ENCODE peak calls at places on chromosomes 5 and 9, in four cellular contexts. D is AG04450, V is brain microvascular endothelial cell, O is tibial nerve. I is an unnamed sample.

GRCh38 chr5:7897014-7897600 is 28.2 kb downstream of the MTRR start:
- DNase-seq in D (no peak), V (peak), O (no peak), I (no peak)

GRCh38 chr9:135336722-135337490 is 142.7 kb upstream of the PPP1R26 start:
- DNase-seq in D (no peak), V (no peak), O (no peak), I (no peak)

GRCh38 chr5:58497956-58498942 is 7.0 kb downstream of the GAPT start:
- DNase-seq in D (peak), V (peak), O (no peak), I (no peak)

GRCh38 chr9:35538361-35539234 is 48.7 kb downstream of the RUSC2 start:
- DNase-seq in D (no peak), V (peak), O (peak), I (no peak)

GRCh38 chr5:132027027-132027426 is 15.6 kb upstream of the ACSL6 start:
- DNase-seq in D (no peak), V (no peak), O (no peak), I (no peak)

GRCh38 chr5:133686566-133686965 is 74.2 kb upstream of the FSTL4 start:
- DNase-seq in D (no peak), V (no peak), O (no peak), I (no peak)

GRCh38 chr5:87770601-87771121 is 357.9 kb upstream of the CCNH start:
- DNase-seq in D (no peak), V (no peak), O (no peak), I (no peak)

GRCh38 chr9:17776735-17777134 is 197.9 kb downstream of the SH3GL2 start:
- DNase-seq in D (no peak), V (no peak), O (no peak), I (no peak)

GRCh38 chr5:1633605-1634336 is 110.0 kb upstream of the LPCAT1 start:
- DNase-seq in D (no peak), V (peak), O (peak), I (no peak)

GRCh38 chr9:98808411-98808815 is 943 bp downstream of the GALNT12 start:
- DNase-seq in D (no peak), V (no peak), O (no peak), I (no peak)

GRCh38 chr9:98807070-98807810 is at the start of gene GALNT12:
- DNase-seq in D (no peak), V (no peak), O (no peak), I (no peak)

GRCh38 chr9:98805506-98806272 is 1.8 kb upstream of the GALNT12 start:
- DNase-seq in D (peak), V (peak), O (no peak), I (peak)

GRCh38 chr9:98807811-98808195 is 333 bp downstream of the GALNT12 start:
- DNase-seq in D (no peak), V (no peak), O (no peak), I (no peak)

GRCh38 chr9:98806394-98807069 is 938 bp upstream of the GALNT12 start:
- DNase-seq in D (no peak), V (no peak), O (no peak), I (no peak)
- H3K4me3 ChIP-seq in D (no peak), V (no peak), O (no peak), I (no peak)

GRCh38 chr9:120931278-120932085 is 4.9 kb upstream of the TRAF1 start:
- DNase-seq in D (no peak), V (no peak), O (no peak), I (no peak)
- H3K4me3 ChIP-seq in D (no peak), V (no peak), O (no peak), I (no peak)

GRCh38 chr9:92807031-92807756 is 42.6 kb upstream of the BICD2 start:
- DNase-seq in D (no peak), V (no peak), O (no peak), I (no peak)
- H3K4me3 ChIP-seq in D (no peak), V (no peak), O (no peak), I (no peak)

GRCh38 chr9:114856210-114856941 is 50.5 kb upstream of the TNFSF15 start:
- DNase-seq in D (peak), V (peak), O (no peak), I (peak)
- H3K4me3 ChIP-seq in D (no peak), V (no peak), O (no peak), I (no peak)

GRCh38 chr9:121652838-121653231 is 1.4 kb downstream of the DAB2IP start:
- DNase-seq in D (no peak), V (no peak), O (no peak), I (no peak)
- H3K4me3 ChIP-seq in D (peak), V (no peak), O (peak), I (no peak)

DNA sequence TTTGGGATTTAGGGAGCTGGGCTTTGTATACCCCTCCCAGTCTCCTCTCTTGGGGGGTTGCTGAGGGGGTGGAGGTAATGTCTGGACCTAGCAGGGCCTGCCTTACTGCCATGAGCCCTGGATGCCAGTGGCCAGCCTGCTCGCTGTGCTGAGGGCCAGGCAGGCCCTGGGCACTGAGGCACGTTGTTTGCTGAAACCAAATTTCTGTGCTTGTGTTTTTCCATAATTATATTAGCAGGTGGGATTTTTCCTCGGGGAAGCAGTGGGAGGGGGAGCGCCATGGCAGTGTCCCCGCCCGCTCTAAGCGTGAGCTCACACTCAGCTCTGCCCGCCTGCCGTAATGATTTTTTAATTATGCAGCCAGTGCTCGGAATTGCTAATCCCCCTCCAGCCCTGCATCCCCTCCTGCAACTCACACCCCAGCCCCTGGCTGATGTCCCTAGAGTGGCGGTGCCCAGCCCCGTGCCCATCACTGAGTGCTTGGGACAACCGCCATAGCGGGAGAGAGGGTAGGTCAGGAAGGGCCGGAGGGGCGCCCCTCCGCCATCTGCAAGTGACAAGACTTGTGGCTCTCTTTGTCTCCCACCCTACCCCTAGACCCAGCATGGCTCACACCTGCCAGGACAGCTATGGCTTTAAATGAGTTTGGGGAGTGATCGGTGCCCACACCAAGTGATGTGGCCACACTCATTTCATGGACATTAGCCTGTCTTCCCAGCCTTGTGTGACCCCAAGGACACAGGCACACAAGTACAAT is 21.0 kb downstream of the CXXC5 start:
- DNase-seq in D (no peak), V (no peak), O (no peak), I (no peak)
- H3K4me3 ChIP-seq in D (no peak), V (no peak), O (peak), I (no peak)

DNA sequence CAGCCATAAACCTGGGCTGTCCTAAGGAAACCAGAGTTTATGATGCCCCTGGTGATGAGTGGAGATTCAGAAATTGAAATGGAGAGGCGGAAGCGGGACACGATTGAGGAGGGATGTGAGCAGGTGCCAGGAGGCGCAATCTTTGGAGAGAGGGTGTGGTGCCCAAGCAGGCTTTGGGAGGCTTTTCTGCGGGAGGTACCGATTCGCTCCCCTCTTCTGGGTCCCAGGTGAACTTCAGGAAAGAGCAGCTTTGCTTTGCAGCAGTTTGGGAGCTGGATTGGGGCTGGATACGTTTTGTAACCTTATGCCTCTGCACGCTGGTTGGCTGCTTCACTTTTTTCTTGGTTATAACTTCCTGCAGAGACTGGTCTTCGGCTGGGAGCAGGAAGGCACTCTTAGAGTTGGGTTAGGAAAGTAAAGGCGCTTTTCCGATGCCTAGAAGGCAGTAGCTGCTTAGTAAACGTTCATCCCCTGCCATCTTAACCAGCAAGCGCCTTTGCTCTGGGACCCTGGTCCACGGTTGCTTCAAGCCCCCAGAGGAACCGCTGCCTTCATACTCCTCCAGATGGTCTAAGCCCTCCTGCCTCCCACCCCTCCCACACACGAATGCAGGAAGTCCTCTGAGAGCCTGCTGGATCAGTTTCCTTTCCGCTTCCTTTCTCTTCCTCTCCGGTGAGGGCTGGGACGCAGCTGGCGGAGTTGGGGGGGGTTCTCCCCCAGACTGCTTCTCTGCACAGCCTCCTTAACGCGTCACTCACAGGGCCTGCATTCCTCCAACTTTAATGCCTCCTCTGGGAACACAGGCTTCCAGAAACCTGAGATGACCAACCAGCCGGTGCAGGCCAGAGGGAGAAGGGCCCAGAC is 15.2 kb upstream of the NEK6 start:
- DNase-seq in D (no peak), V (no peak), O (no peak), I (no peak)
- H3K4me3 ChIP-seq in D (peak), V (peak), O (peak), I (peak)

GRCh38 chr9:2041736-2042135 is 26.6 kb downstream of the SMARCA2 start:
- DNase-seq in D (no peak), V (no peak), O (no peak), I (no peak)

GRCh38 chr9:2040828-2041227 is 25.7 kb downstream of the SMARCA2 start:
- DNase-seq in D (no peak), V (no peak), O (no peak), I (no peak)

GRCh38 chr9:2047144-2047671 is 32.1 kb downstream of the SMARCA2 start:
- DNase-seq in D (no peak), V (no peak), O (no peak), I (no peak)

GRCh38 chr9:2043243-2043642 is 28.1 kb downstream of the SMARCA2 start:
- DNase-seq in D (no peak), V (no peak), O (no peak), I (no peak)

GRCh38 chr9:2043881-2044462 is 28.8 kb downstream of the SMARCA2 start:
- DNase-seq in D (no peak), V (no peak), O (no peak), I (no peak)
- H3K4me3 ChIP-seq in D (no peak), V (no peak), O (no peak), I (no peak)